ENCODE peak calls at places on chromosomes 4 and X, in four cellular contexts. X is T-cell, F is MCF 10A, L is K562. H is an unnamed sample.

GRCh38 chrX:27893211-27893610 is 85.4 kb downstream of the MAGEB10 start:
- DNase-seq in F (no peak), L (no peak), X (no peak), H (no peak)

GRCh38 chrX:129125515-129125914 is 397.8 kb downstream of the SMARCA1 start:
- DNase-seq in L (no peak), F (no peak), X (no peak), H (no peak)

GRCh38 chr4:87038837-87039715 is 104.3 kb downstream of the AFF1 start:
- DNase-seq in F (peak; percentile 83), L (no peak), X (no peak), H (no peak)

GRCh38 chr4:174222266-174222872 is 61.1 kb downstream of the FBXO8 start:
- DNase-seq in L (peak; percentile 37), X (no peak), F (peak; percentile 52), H (no peak)

GRCh38 chrX:68204639-68205038 is 228.7 kb downstream of the OPHN1 start:
- DNase-seq in L (no peak), F (no peak), X (no peak), H (no peak)

GRCh38 chrX:3169421-3169820 is 128.2 kb downstream of the ARSF start:
- DNase-seq in F (no peak), L (no peak), X (no peak), H (no peak)

GRCh38 chr4:53547983-53548382 is 43.3 kb downstream of the LNX1 start:
- DNase-seq in F (no peak), L (no peak), X (no peak), H (no peak)

GRCh38 chr4:8150152-8151090 is 8.2 kb downstream of the ABLIM2 start:
- DNase-seq in X (no peak), L (no peak), F (no peak), H (no peak)

GRCh38 chr4:114087596-114088230 is 108.3 kb upstream of the ARSJ start:
- DNase-seq in L (no peak), F (no peak), X (no peak), H (no peak)

GRCh38 chrX:49756692-49757091 is 60.9 kb upstream of the PAGE1 start:
- DNase-seq in L (no peak), X (no peak), F (no peak), H (no peak)

GRCh38 chr4:2948895-2949781 is 14.1 kb downstream of the NOP14 start:
- DNase-seq in L (no peak), X (no peak), F (peak; percentile 42), H (no peak)

GRCh38 chr4:152892985-152893384 is 43.1 kb upstream of the FHDC1 start:
- DNase-seq in L (no peak), X (no peak), F (no peak), H (no peak)

GRCh38 chr4:74374561-74375327 is 9.8 kb downstream of the EREG start:
- DNase-seq in F (peak; percentile 100), X (no peak), L (no peak), H (no peak)

GRCh38 chr4:82352825-82353370 is 20.9 kb downstream of the HNRNPD start:
- DNase-seq in F (no peak), X (no peak), L (no peak), H (no peak)

GRCh38 chr4:82381661-82382284 is 8.0 kb upstream of the HNRNPD start:
- DNase-seq in X (no peak), L (no peak), F (no peak), H (no peak)

GRCh38 chrX:48573690-48574269 is 504 bp upstream of the RBM3 start:
- DNase-seq in X (peak; percentile 43), L (peak; percentile 67), F (no peak), H (peak; percentile 6)

GRCh38 chr4:99653921-99654890 is 3.4 kb downstream of the C4orf54 start:
- DNase-seq in F (no peak), L (no peak), X (no peak), H (no peak)

GRCh38 chrX:134669378-134670098 is 11.3 kb upstream of the PLAC1 start:
- DNase-seq in X (no peak), L (no peak), F (peak; percentile 81), H (no peak)

H was measured in CD8-positive, alpha-beta memory T cell.